ENCODE peak calls at places on chromosomes 11 and 22, in nine cellular contexts. U is stomach, H is A549, I is HepG2, G is upper lobe of left lung, Y is transverse colon, L is H1, O is sigmoid colon, A is ovary. J is an unnamed sample.

GRCh38 chr11:4453118-4453517 is 4.0 kb downstream of the OR52K2 start:
- DNase-seq in U (no peak), H (no peak), I (no peak), G (no peak), Y (no peak), L (no peak), O (no peak), A (no peak), J (no peak)

GRCh38 chr11:47216141-47216798 is 1.5 kb downstream of the DDB2 start:
- DNase-seq in U (peak), H (peak), I (peak), G (peak), Y (peak), L (no peak), O (no peak), A (peak), J (peak)

GRCh38 chr11:121494355-121495099 is 41.8 kb upstream of the SORL1-AS1 start:
- DNase-seq in U (no peak), H (no peak), I (no peak), G (no peak), Y (no peak), L (no peak), O (no peak), A (no peak), J (no peak)

GRCh38 chr11:65489061-65489705 is 9.7 kb upstream of the MALAT1 start:
- DNase-seq in U (no peak), H (no peak), I (peak), G (no peak), Y (peak), L (peak), O (peak), A (peak), J (no peak)

GRCh38 chr11:89293966-89294679 is 116.4 kb downstream of the TYR start:
- DNase-seq in U (no peak), H (no peak), I (no peak), G (no peak), Y (no peak), L (peak), O (peak), A (peak), J (no peak)

GRCh38 chr11:34756591-34756990 is 135.7 kb downstream of the EHF start:
- DNase-seq in U (no peak), H (no peak), I (no peak), G (no peak), Y (no peak), L (no peak), O (no peak), A (no peak), J (no peak)

GRCh38 chr11:65432133-65432650 is 9.6 kb downstream of the NEAT1 start:
- DNase-seq in U (no peak), H (no peak), I (no peak), G (no peak), Y (no peak), L (no peak), O (no peak), A (no peak), J (no peak)

GRCh38 chr11:128549256-128549944 is 38.0 kb downstream of the ETS1 start:
- DNase-seq in U (no peak), H (no peak), I (no peak), G (no peak), Y (peak), L (peak), O (peak), A (peak), J (peak)

GRCh38 chr11:92865352-92865751 is 104.1 kb upstream of the MTNR1B start:
- DNase-seq in U (no peak), H (no peak), I (no peak), G (no peak), Y (no peak), L (no peak), O (no peak), A (no peak), J (no peak)

GRCh38 chr11:64564947-64565889 is 25.8 kb upstream of the SLC22A12 start:
- DNase-seq in U (no peak), H (no peak), I (peak), G (no peak), Y (no peak), L (peak), O (no peak), A (no peak), J (no peak)

GRCh38 chr11:63909621-63910506 is 7.1 kb downstream of the RCOR2 start:
- DNase-seq in U (no peak), H (no peak), I (no peak), G (no peak), Y (no peak), L (peak), O (no peak), A (no peak), J (no peak)

GRCh38 chr22:39939830-39940229 is 20.4 kb upstream of the TMA7B start:
- DNase-seq in U (no peak), H (no peak), I (no peak), G (no peak), Y (no peak), L (no peak), O (no peak), A (no peak), J (no peak)

GRCh38 chr22:44753189-44754042 is 1.0 kb downstream of the ARHGAP8 start:
- DNase-seq in U (no peak), H (no peak), I (no peak), G (no peak), Y (no peak), L (no peak), O (no peak), A (no peak), J (peak)

GRCh38 chr22:50209893-50210292 is 9.1 kb downstream of the SELENOO start:
- DNase-seq in U (peak), H (peak), I (peak), G (peak), Y (peak), L (peak), O (peak), A (peak), J (no peak)
- TF ChIP-seq EP300 in U (no peak), H (no peak), I (no peak), G (no peak), Y (no peak), L (no peak), O (no peak), A (no peak), J (no peak)

GRCh38 chr11:58893899-58894298 is 45.4 kb upstream of the GLYATL1 start:
- DNase-seq in U (no peak), H (no peak), I (no peak), G (no peak), Y (no peak), L (no peak), O (no peak), A (no peak), J (no peak)

GRCh38 chr11:58888579-58888978 is 44.1 kb upstream of the GLYATL2 start:
- DNase-seq in U (no peak), H (no peak), I (no peak), G (no peak), Y (no peak), L (no peak), O (no peak), A (no peak), J (no peak)
- TF ChIP-seq EP300 in U (no peak), H (no peak), I (no peak), G (no peak), Y (no peak), L (no peak), O (no peak), A (no peak), J (no peak)

DNA sequence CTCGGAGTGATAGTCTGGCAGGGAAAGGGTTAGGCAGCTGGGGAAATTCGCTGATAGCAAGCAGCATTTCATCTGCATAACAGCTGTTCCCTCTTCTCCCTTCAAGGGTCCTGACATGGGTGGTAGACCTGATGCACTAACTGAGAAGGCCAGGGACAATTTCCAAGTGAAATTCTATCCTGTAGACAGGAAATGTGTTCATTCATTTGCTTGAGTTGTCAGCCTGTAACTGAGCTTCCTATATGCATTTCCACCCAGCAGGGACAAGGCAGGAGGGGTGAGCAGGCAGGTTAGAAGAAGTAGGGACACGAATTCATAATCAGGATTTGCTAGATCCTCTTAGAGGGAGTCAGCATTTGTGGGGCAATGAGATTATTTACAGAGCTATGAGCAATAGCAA is 154.3 kb upstream of the NCAM1 start:
- DNase-seq in U (no peak), H (no peak), I (no peak), G (no peak), Y (no peak), L (no peak), O (no peak), A (no peak), J (no peak)
- TF ChIP-seq EP300 in U (no peak), H (no peak), I (no peak), G (no peak), Y (no peak), L (no peak), O (no peak), A (no peak), J (no peak)

GRCh38 chr11:68643576-68643975 is 40.8 kb upstream of the GAL start:
- DNase-seq in U (no peak), H (no peak), I (no peak), G (no peak), Y (no peak), L (no peak), O (no peak), A (no peak), J (no peak)
- TF ChIP-seq EP300 in U (no peak), H (no peak), I (no peak), G (no peak), Y (no peak), L (no peak), O (no peak), A (no peak), J (no peak)

J was measured in tibial nerve.